ENCODE peak calls at places on chromosomes 12 and 14, in five cellular contexts. V is activated naive CD4-positive, alpha-beta T cell; W is right cardiac atrium; I is activated CD4-positive, CD25-positive, alpha-beta regulatory T cell treated with anti-CD3 and anti-CD28 coated beads, Interleukin-2, amount 50 U/mL, for 72 hours; L is fibroblast of pulmonary artery. M is an unnamed sample.

GRCh38 chr12:70962226-70962794 is 41.8 kb upstream of the PTPRR start:
- DNase-seq in V (no peak), W (no peak), I (no peak), L (no peak), M (no peak)

GRCh38 chr12:3034067-3034750 is 43.0 kb upstream of the TSPAN9 start:
- DNase-seq in V (no peak), W (peak; percentile 65), I (no peak), L (peak; percentile 77), M (peak; percentile 85)

GRCh38 chr12:63170321-63170720 is 19.3 kb upstream of the AVPR1A start:
- DNase-seq in V (no peak), W (no peak), I (no peak), L (no peak), M (no peak)

GRCh38 chr12:125304029-125304428 is 238.8 kb downstream of the AACS start:
- DNase-seq in V (no peak), W (no peak), I (no peak), L (no peak), M (no peak)

GRCh38 chr12:96047621-96048211 is 12.3 kb upstream of the LTA4H start:
- DNase-seq in V (no peak), W (no peak), I (no peak), L (peak; percentile 68), M (peak; percentile 33)

GRCh38 chr12:51082561-51083139 is 746 bp downstream of the CSRNP2 start:
- DNase-seq in V (no peak), W (no peak), I (no peak), L (peak; percentile 42), M (peak; percentile 26)

GRCh38 chr12:78470354-78471195 is 394.0 kb upstream of the SYT1 start:
- DNase-seq in V (no peak), W (no peak), I (no peak), L (peak; percentile 66), M (peak; percentile 61)

GRCh38 chr14:31934767-31935266 is 142.3 kb upstream of the ARHGAP5 start:
- DNase-seq in V (no peak), W (peak; percentile 31), I (no peak), L (peak; percentile 74), M (peak; percentile 54)

GRCh38 chr14:59265808-59266207 is 77.3 kb downstream of the DAAM1 start:
- DNase-seq in V (no peak), W (no peak), I (peak; percentile 49), L (no peak), M (no peak)

GRCh38 chr14:68715032-68715924 is 77.6 kb downstream of the ZFP36L1 start:
- DNase-seq in V (no peak), W (no peak), I (no peak), L (peak; percentile 36), M (no peak)

GRCh38 chr12:132356686-132357622 is 27.6 kb upstream of the GALNT9 start:
- DNase-seq in V (no peak), W (no peak), I (no peak), L (peak; percentile 90), M (no peak)

GRCh38 chr14:96145116-96145864 is 59.3 kb upstream of the BDKRB2 start:
- DNase-seq in V (no peak), W (no peak), I (no peak), L (peak; percentile 37), M (no peak)

GRCh38 chr12:40794087-40794486 is 101.8 kb downstream of the CNTN1 start:
- DNase-seq in V (no peak), W (no peak), I (no peak), L (no peak), M (no peak)

GRCh38 chr12:1533205-1533601 is 61.2 kb downstream of the FBXL14 start:
- DNase-seq in V (no peak), W (no peak), I (no peak), L (no peak), M (peak; percentile 66)

GRCh38 chr14:69708586-69709169 is 58.3 kb upstream of the SRSF5 start:
- DNase-seq in V (no peak), W (no peak), I (no peak), L (no peak), M (peak; percentile 48)

GRCh38 chr12:64670856-64671639 is 60.8 kb downstream of the RASSF3 start:
- DNase-seq in V (no peak), W (no peak), I (no peak), L (peak; percentile 63), M (no peak)

GRCh38 chr12:52187206-52187605 is 4.6 kb downstream of the KRT80 start:
- DNase-seq in V (no peak), W (no peak), I (no peak), L (no peak), M (no peak)

GRCh38 chr12:109717390-109718357 is 4.0 kb downstream of the FAM222A start:
- DNase-seq in V (no peak), W (no peak), I (no peak), L (no peak), M (no peak)